ENCODE peak calls at places on chromosomes 1 and 21, in four cellular contexts. P is Right ventricle myocardium superior; I is astrocyte of the cerebellum; S is activated CD8-positive, alpha-beta memory T cell treated with anti-CD3 and anti-CD28 coated beads for 4 hours. H is an unnamed sample.

GRCh38 chr1:3444736-3445135 is 9.7 kb upstream of the ARHGEF16 start:
- DNase-seq in P (peak), I (no peak), S (no peak), H (peak)

GRCh38 chr1:43979528-43980254 is 681 bp downstream of the B4GALT2 start:
- DNase-seq in P (peak), I (peak), S (no peak), H (peak)

GRCh38 chr1:75338974-75339483 is 204.8 kb downstream of the LHX8 start:
- DNase-seq in P (no peak), I (no peak), S (no peak), H (no peak)

GRCh38 chr1:27144349-27144748 is 10.6 kb downstream of the SLC9A1 start:
- DNase-seq in P (no peak), I (no peak), S (no peak), H (no peak)

GRCh38 chr1:167186198-167186750 is 34.4 kb upstream of the POU2F1 start:
- DNase-seq in P (no peak), I (no peak), S (no peak), H (no peak)

GRCh38 chr1:32900956-32901822 is at the start of gene TMEM54:
- DNase-seq in P (peak), I (no peak), S (no peak), H (peak)

GRCh38 chr1:83931658-83932253 is 67.2 kb downstream of the TTLL7 start:
- DNase-seq in P (no peak), I (peak), S (no peak), H (peak)

GRCh38 chr1:104706631-104707147 is 957.0 kb downstream of the AMY1C start:
- DNase-seq in P (no peak), I (no peak), S (no peak), H (no peak)

GRCh38 chr21:35438643-35439404 is 389.7 kb upstream of the RUNX1 start:
- DNase-seq in P (no peak), I (no peak), S (no peak), H (no peak)

GRCh38 chr1:195495720-195496635 is 1112.3 kb downstream of the KCNT2 start:
- DNase-seq in P (no peak), I (no peak), S (no peak), H (no peak)

GRCh38 chr1:11673089-11673769 is 7.7 kb downstream of the MAD2L2 start:
- DNase-seq in P (peak), I (no peak), S (no peak), H (no peak)

GRCh38 chr1:19250629-19251304 is 557 bp downstream of the EMC1 start:
- DNase-seq in P (no peak), I (no peak), S (no peak), H (no peak)

GRCh38 chr1:237386362-237387143 is 344.6 kb downstream of the RYR2 start:
- DNase-seq in P (no peak), I (peak), S (no peak), H (no peak)

GRCh38 chr21:17540530-17540929 is 27.7 kb downstream of the CXADR start:
- DNase-seq in P (no peak), I (no peak), S (no peak), H (no peak)

GRCh38 chr1:157975216-157975615 is 18.2 kb upstream of the KIRREL1 start:
- DNase-seq in P (no peak), I (no peak), S (no peak), H (no peak)

GRCh38 chr1:222736972-222737371 is at the start of gene FAM177B:
- DNase-seq in P (no peak), I (no peak), S (no peak), H (no peak)

GRCh38 chr1:27342778-27343638 is 1.2 kb downstream of the SYTL1 start:
- DNase-seq in P (peak), I (no peak), S (peak), H (no peak)

H was measured in heart right ventricle.